ENCODE peak calls at places on chromosomes 2 and 18, in four cellular contexts. A is thyroid gland, Q is brain microvascular endothelial cell, N is left ventricle myocardium inferior. E is an unnamed sample.

GRCh38 chr2:19543271-19544019 is 185.0 kb upstream of the OSR1 start:
- DNase-seq in A (no peak), N (no peak), Q (no peak), E (no peak)

GRCh38 chr18:6537468-6537867 is 122.8 kb upstream of the L3MBTL4 start:
- DNase-seq in A (no peak), Q (no peak), N (no peak), E (no peak)

GRCh38 chr2:1606421-1607235 is 137.7 kb downstream of the PXDN start:
- DNase-seq in Q (no peak), N (no peak), A (no peak), E (no peak)

GRCh38 chr2:204544961-204545860 is at the start of gene PARD3B:
- DNase-seq in A (peak; percentile 73), N (peak; percentile 61), Q (peak; percentile 24), E (peak; percentile 88)

GRCh38 chr2:9518780-9519179 is 36.9 kb downstream of the ADAM17 start:
- DNase-seq in N (no peak), A (no peak), Q (no peak), E (no peak)

GRCh38 chr2:11507517-11507916 is 26.3 kb upstream of the GREB1 start:
- DNase-seq in Q (no peak), N (no peak), A (no peak), E (no peak)

GRCh38 chr2:3625186-3625585 is 30.3 kb downstream of the COLEC11 start:
- DNase-seq in N (no peak), Q (no peak), A (no peak), E (peak; percentile 26)

GRCh38 chr18:22163432-22163831 is 6.0 kb upstream of the GATA6 start:
- DNase-seq in N (no peak), Q (no peak), A (no peak), E (no peak)

GRCh38 chr2:162025121-162025911 is 48.7 kb downstream of the DPP4 start:
- DNase-seq in A (no peak), Q (no peak), N (no peak), E (no peak)

GRCh38 chr2:239114616-239115265 is 266.9 kb downstream of the TWIST2 start:
- DNase-seq in A (no peak), N (no peak), Q (no peak), E (no peak)

GRCh38 chr2:219289195-219289536 is 10.0 kb downstream of the DNAJB2 start:
- DNase-seq in N (no peak), A (no peak), Q (no peak), E (peak; percentile 15)

GRCh38 chr2:18219676-18220075 is 340.8 kb downstream of the RDH14 start:
- DNase-seq in A (no peak), Q (no peak), N (no peak), E (no peak)
- TF ChIP-seq CTCF in A (no peak), Q (peak; percentile 49), N (no peak), E (no peak)

DNA sequence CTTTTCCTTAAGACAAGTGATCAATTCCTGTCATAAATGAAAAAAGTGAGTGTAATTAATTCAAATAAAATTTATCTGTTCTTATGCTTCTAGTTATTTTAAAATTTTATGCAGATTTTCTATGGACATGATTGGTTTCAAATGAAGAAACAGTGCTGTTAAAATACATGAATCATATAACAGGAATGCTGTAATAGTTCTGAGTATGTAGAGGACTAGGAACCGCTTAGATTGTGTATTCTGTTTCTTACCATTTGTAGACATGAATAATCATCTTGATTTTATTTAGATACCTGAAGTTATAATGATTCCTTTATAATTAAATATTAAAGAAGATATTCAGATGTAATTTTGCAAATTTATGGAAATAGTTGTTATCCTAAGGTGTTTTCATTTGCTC is 3.5 kb downstream of the ACTR2 start:
- DNase-seq in N (no peak), Q (no peak), A (no peak), E (no peak)
- H3K27ac ChIP-seq in N (no peak overlapping the region), Q (peak overlapping the region; percentile 93), A (no peak overlapping the region), E (no peak overlapping the region)

DNA sequence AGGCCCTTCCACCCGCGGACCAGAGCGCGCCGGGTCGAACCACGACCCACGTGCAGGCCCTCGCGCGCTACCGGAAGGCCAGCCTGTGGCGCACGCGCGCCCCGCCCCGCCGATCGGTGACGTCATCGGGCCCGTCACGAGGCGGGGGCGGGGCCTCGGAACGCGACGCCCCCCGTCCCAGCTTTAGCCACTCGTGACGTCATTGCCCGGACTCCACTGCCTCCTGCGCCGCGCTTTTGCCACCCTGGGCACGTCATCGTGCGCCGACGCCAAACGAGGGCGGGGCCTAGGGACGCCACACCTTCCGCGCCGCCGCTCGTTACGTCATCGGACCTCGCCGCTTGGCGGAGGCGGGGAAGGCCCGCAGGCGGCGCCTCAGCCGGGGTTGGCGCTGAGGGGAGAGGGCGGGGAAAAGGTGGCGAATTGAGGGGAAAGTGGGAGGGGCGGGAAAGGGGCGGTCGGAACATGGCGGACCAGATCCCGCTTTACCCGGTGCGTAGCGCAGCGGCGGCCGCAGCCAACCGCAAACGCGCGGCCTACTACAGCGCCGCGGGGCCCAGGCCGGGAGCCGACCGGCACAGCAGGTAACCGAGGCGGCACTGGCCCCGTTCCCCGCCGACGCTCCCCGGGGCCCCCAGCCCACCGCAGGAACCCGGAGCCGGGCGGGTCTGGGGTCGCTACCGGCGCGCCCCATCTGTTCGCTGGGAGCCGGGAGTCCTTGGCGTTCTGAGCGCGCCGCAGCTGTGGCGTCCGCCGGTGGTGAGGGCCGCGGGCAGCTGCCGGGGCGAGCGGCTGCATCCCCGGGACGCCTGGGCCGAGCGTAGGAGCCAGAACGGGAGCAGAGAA is at the start of gene ATP9B:
- DNase-seq in Q (peak; percentile 93), N (peak; percentile 94), A (peak; percentile 91), E (peak; percentile 98)
- TF ChIP-seq CTCF in Q (peak; percentile 7), N (peak; percentile 30), A (no peak), E (no peak)

DNA sequence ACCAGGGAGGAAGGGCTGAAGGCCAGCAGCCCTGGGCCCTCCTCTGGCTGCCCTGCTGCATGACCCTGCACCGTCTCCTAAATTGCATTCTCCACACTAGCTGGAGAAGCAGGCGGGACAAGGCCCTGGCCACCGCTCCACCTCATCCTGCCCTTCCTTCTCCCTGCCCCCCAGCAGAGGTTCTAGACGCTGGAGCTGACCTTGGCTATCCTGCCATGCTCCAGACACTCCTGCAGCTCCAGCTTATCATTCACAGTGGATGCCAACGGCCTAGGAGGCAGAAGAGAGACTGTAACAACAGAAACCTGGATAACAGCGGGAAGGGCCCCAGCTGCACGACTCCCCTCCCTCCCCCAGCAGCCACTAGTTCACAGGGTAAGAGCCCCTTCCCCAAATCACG is 68.4 kb upstream of the POMC start:
- DNase-seq in A (no peak), Q (no peak), N (no peak), E (no peak)
- H3K27ac ChIP-seq in A (no peak overlapping the region), Q (no peak overlapping the region), N (peak overlapping the region; percentile 22), E (no peak overlapping the region)